ENCODE peak calls at places on chromosomes 3 and 15, in five cellular contexts. X is K562, V is HepG2, L is H1, G is GM12892. K is an unnamed sample.
A peak's percentile ranks its signal among the peaks of the same experiment; 100 is the strongest.

GRCh38 chr3:194572131-194572789 is 61.0 kb downstream of the TMEM44 start:
- DNase-seq in X (peak; percentile 93), V (peak; percentile 90), L (no peak), G (no peak), K (no peak)

GRCh38 chr3:45098315-45098714 is 47.9 kb downstream of the CDCP1 start:
- DNase-seq in X (no peak), V (no peak), L (no peak), G (no peak), K (no peak)

GRCh38 chr3:129629011-129629410 is 22.5 kb upstream of the PLXND1 start:
- DNase-seq in X (no peak), V (no peak), L (no peak), G (no peak), K (no peak)

GRCh38 chr15:41940441-41940857 is 31.9 kb downstream of the EHD4 start:
- DNase-seq in X (no peak), V (peak; percentile 20), L (no peak), G (no peak), K (no peak)

GRCh38 chr3:169232863-169233262 is 430.6 kb downstream of the MECOM start:
- DNase-seq in X (peak; percentile 21), V (no peak), L (no peak), G (no peak), K (no peak)

GRCh38 chr15:31453558-31454318 is 127.1 kb downstream of the KLF13 start:
- DNase-seq in X (no peak), V (no peak), L (no peak), G (no peak), K (no peak)

GRCh38 chr15:100103828-100104227 is 237.9 kb downstream of the ADAMTS17 start:
- DNase-seq in X (no peak), V (no peak), L (no peak), G (no peak), K (no peak)

GRCh38 chr15:75042730-75043508 is 19.5 kb downstream of the PPCDC start:
- DNase-seq in X (peak; percentile 86), V (peak; percentile 93), L (no peak), G (peak; percentile 85), K (peak; percentile 67)

GRCh38 chr3:188185717-188186236 is 31.8 kb downstream of the LPP start:
- DNase-seq in X (no peak), V (peak; percentile 85), L (no peak), G (no peak), K (no peak)

GRCh38 chr15:29465816-29466215 is 196.2 kb upstream of the NSMCE3 start:
- DNase-seq in X (no peak), V (no peak), L (no peak), G (no peak), K (no peak)

GRCh38 chr15:76058714-76059319 is 968 bp upstream of the TMEM266 start:
- DNase-seq in X (peak; percentile 35), V (peak; percentile 15), L (no peak), G (no peak), K (peak; percentile 23)

GRCh38 chr3:153209596-153209995 is 47.6 kb downstream of the RAP2B start:
- DNase-seq in X (peak; percentile 56), V (no peak), L (peak; percentile 79), G (no peak), K (no peak)

GRCh38 chr15:65400760-65401606 is 21.8 kb downstream of the IGDCC4 start:
- DNase-seq in X (peak; percentile 78), V (peak; percentile 74), L (peak; percentile 78), G (peak; percentile 72), K (peak; percentile 78)

GRCh38 chr3:117756580-117756979 is 1047.0 kb downstream of the TUSC7 start:
- DNase-seq in X (no peak), V (no peak), L (no peak), G (no peak), K (no peak)

GRCh38 chr3:22960326-22960984 is 242.7 kb upstream of the UBE2E2 start:
- DNase-seq in X (peak; percentile 13), V (peak; percentile 12), L (no peak), G (no peak), K (no peak)

GRCh38 chr3:171535133-171535532 is 74.9 kb upstream of the TNIK start:
- DNase-seq in X (no peak), V (no peak), L (no peak), G (no peak), K (no peak)

GRCh38 chr15:74449066-74449465 is 11.9 kb downstream of the UBL7 start:
- DNase-seq in X (no peak), V (no peak), L (no peak), G (no peak), K (no peak)

GRCh38 chr15:28262438-28262837 is 59.5 kb downstream of the HERC2 start:
- DNase-seq in X (no peak), V (no peak), L (no peak), G (no peak), K (no peak)

GRCh38 chr3:116474356-116475200 is 29.3 kb upstream of the LSAMP start:
- DNase-seq in X (no peak), V (no peak), L (no peak), G (no peak), K (no peak)

GRCh38 chr15:60096157-60096556 is 92.0 kb downstream of the FOXB1 start:
- DNase-seq in X (no peak), V (no peak), L (no peak), G (no peak), K (no peak)

GRCh38 chr3:119559441-119559963 is at the start of gene CD80:
- DNase-seq in X (peak; percentile 83), V (peak; percentile 45), L (no peak), G (peak; percentile 27), K (no peak)
- TF ChIP-seq TAF1 in X (no peak), V (no peak), L (no peak), G (peak; percentile 71), K (peak; percentile 79)

DNA sequence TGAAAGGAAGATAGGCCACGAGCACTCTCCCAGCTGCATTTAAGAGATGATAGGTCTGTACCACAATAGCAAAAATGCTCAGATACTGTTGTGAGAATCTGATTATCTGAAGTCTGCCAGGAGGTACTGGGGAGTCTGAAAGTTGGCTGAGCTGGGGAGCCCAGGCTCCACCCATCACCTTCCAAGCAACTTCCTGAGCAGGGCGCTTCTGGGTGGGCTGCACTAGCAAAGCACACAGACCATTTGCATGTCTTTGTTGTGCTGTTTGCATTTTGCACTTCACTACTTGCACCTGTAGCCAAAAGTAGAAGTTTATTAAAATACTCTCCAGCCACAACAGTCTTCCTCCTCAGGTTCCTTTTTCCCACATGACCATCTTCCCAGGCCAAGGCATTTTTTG is 133.2 kb downstream of the ALDH1A2 start:
- DNase-seq in X (no peak), V (no peak), L (no peak), G (no peak), K (no peak)
- TF ChIP-seq TAF1 in X (no peak), V (no peak), L (no peak), G (no peak), K (no peak)

GRCh38 chr3:12192173-12192572 is 33.5 kb upstream of the TIMP4 start:
- DNase-seq in X (no peak), V (no peak), L (no peak), G (no peak), K (no peak)

GRCh38 chr3:12192655-12193484 is 34.2 kb upstream of the TIMP4 start:
- DNase-seq in X (no peak), V (no peak), L (no peak), G (no peak), K (no peak)

GRCh38 chr3:12190221-12190807 is 31.6 kb upstream of the TIMP4 start:
- DNase-seq in X (no peak), V (no peak), L (no peak), G (no peak), K (no peak)

GRCh38 chr3:12191559-12191958 is 32.8 kb upstream of the TIMP4 start:
- DNase-seq in X (no peak), V (no peak), L (no peak), G (no peak), K (no peak)

GRCh38 chr3:12190832-12191231 is 32.1 kb upstream of the TIMP4 start:
- DNase-seq in X (no peak), V (no peak), L (no peak), G (no peak), K (no peak)
- TF ChIP-seq TAF1 in X (no peak), V (no peak), L (no peak), G (no peak), K (no peak)

GRCh38 chr3:127085576-127085975 is 102.7 kb downstream of the PLXNA1 start:
- DNase-seq in X (no peak), V (no peak), L (no peak), G (no peak), K (no peak)

GRCh38 chr3:127087441-127087840 is 104.5 kb downstream of the PLXNA1 start:
- DNase-seq in X (no peak), V (no peak), L (no peak), G (no peak), K (no peak)

GRCh38 chr3:127083778-127084355 is 101.0 kb downstream of the PLXNA1 start:
- DNase-seq in X (no peak), V (no peak), L (no peak), G (no peak), K (no peak)

GRCh38 chr3:127082066-127082465 is 99.2 kb downstream of the PLXNA1 start:
- DNase-seq in X (no peak), V (no peak), L (no peak), G (no peak), K (no peak)

GRCh38 chr3:127084401-127084990 is 101.6 kb downstream of the PLXNA1 start:
- DNase-seq in X (no peak), V (no peak), L (no peak), G (no peak), K (no peak)
- TF ChIP-seq TAF1 in X (no peak), V (no peak), L (no peak), G (no peak), K (no peak)

DNA sequence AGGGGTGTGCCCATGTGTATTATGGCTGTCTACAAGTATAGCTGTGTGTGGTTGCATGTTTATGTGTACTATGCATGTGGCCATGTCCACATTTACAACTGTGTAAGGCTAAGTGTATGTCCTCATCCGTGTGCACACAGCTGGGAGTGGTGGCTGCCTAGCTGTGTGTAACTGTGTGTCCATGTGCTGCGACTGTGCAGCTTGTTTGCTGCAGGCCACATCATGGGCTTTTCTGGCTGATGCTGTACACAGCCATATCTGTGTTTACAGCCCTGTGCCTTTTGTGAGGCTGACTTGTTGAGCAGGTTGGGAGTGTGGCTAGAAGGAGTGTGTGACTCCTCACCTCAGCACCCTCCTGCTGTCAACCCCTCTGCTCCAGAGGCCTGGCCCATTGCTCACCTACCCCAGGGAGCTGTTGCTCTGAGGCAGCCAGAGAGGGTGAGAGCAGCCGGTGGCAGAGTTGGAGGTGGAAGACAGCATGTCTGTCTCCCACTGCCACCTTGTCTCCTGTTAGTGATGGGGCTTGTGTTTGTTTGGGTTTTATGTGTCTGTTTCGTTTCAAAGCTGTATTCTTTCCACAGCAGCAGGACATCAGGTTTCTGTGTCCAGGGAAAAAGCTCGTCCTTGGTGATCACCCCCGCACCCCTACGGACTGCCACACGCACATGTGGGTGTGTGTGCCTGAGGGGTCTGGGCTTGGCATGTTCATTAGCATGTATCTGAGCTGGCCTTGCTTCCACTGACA is 1.4 kb upstream of the GRM2 start:
- DNase-seq in X (no peak), V (no peak), L (no peak), G (no peak), K (no peak)
- TF ChIP-seq TAF1 in X (no peak), V (no peak), L (no peak), G (no peak), K (no peak)

GRCh38 chr15:51186846-51187340 is 92.2 kb upstream of the TNFAIP8L3 start:
- DNase-seq in X (no peak), V (no peak), L (no peak), G (no peak), K (no peak)
- TF ChIP-seq TAF1 in X (no peak), V (no peak), L (no peak), G (no peak), K (no peak)

K was measured in GM12891.